ENCODE peak calls at places on chromosomes 1 and 21, in five cellular contexts. K is WTC11, Z is A549, Y is K562, E is GM12878. F is an unnamed sample.

GRCh38 chr1:224727851-224728250 is 111.7 kb downstream of the CNIH3 start:
- DNase-seq in K (no peak), Z (no peak), Y (no peak), E (no peak), F (no peak)

GRCh38 chr1:177010246-177010825 is 154.2 kb downstream of the ASTN1 start:
- DNase-seq in K (no peak), Z (no peak), Y (no peak), E (no peak), F (no peak)

GRCh38 chr1:246788895-246789338 is 64.7 kb downstream of the SCCPDH start:
- DNase-seq in K (peak), Z (no peak), Y (peak), E (no peak), F (no peak)

GRCh38 chr1:15598436-15598835 is 13.6 kb upstream of the AGMAT start:
- DNase-seq in K (no peak), Z (no peak), Y (no peak), E (no peak), F (no peak)

GRCh38 chr1:212147581-212148033 is 112.1 kb downstream of the DTL start:
- DNase-seq in K (no peak), Z (peak), Y (peak), E (no peak), F (no peak)

GRCh38 chr1:148318123-148318899 is 164.8 kb downstream of the PPIAL4G start:
- DNase-seq in K (peak), Z (no peak), Y (no peak), E (peak), F (no peak)

GRCh38 chr1:182588460-182589396 is at the start of gene RNASEL:
- DNase-seq in K (peak), Z (peak), Y (peak), E (no peak), F (no peak)

GRCh38 chr1:155320661-155321576 is at the start of gene RUSC1:
- DNase-seq in K (peak), Z (no peak), Y (peak), E (no peak), F (no peak)

GRCh38 chr1:113984710-113985109 is 5.4 kb downstream of the OLFML3 start:
- DNase-seq in K (no peak), Z (no peak), Y (no peak), E (no peak), F (no peak)

GRCh38 chr21:25359724-25360123 is 247.6 kb downstream of the MRPL39 start:
- DNase-seq in K (no peak), Z (no peak), Y (no peak), E (no peak), F (no peak)

DNA sequence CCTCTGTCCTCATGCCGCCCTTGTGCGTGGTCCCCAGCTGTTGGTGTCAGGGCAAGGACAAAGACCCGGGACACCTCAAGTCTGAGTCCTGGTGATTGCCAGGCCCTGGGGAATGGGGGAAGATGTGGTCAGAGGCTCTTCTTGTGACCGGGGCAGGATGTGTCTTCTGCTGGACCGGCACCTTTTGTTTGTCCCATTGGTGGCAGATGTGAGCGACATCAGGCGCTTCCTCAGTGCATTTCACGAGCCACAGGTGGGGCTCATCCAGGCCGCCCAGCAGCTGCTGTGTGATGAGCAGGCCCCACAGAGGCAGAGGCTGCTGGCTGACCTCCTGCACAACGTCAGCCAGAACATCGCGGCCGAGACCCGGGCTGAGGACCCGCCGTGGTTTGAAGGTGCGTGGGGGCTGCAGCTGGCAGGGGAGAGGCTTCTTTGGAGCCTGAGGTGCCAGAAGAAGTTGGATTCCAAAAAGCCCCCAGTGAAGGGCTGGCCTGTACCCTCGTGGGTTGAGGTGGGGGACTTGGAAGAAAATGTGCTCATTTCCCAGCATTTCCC is 8.4 kb downstream of the DFFB start:
- DNase-seq in K (no peak), Z (no peak), Y (no peak), E (no peak), F (no peak)
- TF ChIP-seq ESRRA in K (no peak), Z (no peak), Y (no peak), E (no peak), F (no peak)

GRCh38 chr1:153881764-153882163 is 41.0 kb downstream of the GATAD2B start:
- DNase-seq in K (no peak), Z (no peak), Y (no peak), E (no peak), F (no peak)
- TF ChIP-seq ESRRA in K (no peak), Z (no peak), Y (no peak), E (no peak), F (no peak)

DNA sequence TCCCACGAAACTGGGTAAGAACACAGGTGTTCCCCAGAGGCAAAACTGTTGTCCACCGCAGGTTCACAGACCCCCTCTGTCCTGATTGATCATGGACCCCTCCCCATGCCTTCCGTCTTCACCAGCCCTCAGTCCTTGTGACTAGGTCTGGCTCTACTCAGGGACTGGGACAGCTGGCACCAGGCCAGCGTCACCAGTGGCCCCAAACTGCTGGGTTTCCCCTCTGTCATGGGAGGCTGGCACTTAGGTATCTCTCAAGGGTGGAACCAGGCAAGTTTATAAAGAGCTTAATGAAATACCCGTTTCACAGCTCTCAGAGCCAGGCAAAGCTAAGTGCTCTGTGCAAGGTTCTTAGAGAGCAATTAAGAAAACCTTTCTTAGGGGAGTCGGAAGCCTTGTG is 34.9 kb upstream of the IFNLR1 start:
- DNase-seq in K (no peak), Z (no peak), Y (no peak), E (no peak), F (no peak)
- TF ChIP-seq ESRRA in K (no peak), Z (no peak), Y (no peak), E (no peak), F (no peak)

GRCh38 chr1:82455342-82455741 is 654.6 kb downstream of the ADGRL2 start:
- DNase-seq in K (no peak), Z (no peak), Y (no peak), E (no peak), F (no peak)
- TF ChIP-seq ESRRA in K (no peak), Z (no peak), Y (no peak), E (no peak), F (no peak)

DNA sequence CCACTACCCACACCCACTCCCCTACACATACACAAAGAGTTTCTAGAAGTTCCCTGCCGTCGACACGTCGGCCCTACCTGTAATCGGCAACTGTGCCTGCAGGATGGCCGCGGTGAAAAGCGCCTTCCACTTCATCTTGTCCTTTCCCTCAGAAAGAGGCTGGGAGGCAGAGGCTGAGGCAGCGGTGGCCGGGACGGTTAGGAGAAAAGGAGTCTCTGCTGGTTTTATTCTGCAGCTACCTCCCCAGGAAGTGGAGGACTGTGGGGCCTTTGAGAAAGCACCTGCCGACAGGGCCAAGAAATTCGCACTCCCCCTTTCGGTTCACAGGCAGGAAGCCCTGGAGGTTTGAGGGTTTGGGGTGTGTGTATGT is at the start of gene CD247:
- DNase-seq in K (no peak), Z (no peak), Y (no peak), E (no peak), F (no peak)
- TF ChIP-seq ESRRA in K (no peak), Z (no peak), Y (no peak), E (no peak), F (no peak)

DNA sequence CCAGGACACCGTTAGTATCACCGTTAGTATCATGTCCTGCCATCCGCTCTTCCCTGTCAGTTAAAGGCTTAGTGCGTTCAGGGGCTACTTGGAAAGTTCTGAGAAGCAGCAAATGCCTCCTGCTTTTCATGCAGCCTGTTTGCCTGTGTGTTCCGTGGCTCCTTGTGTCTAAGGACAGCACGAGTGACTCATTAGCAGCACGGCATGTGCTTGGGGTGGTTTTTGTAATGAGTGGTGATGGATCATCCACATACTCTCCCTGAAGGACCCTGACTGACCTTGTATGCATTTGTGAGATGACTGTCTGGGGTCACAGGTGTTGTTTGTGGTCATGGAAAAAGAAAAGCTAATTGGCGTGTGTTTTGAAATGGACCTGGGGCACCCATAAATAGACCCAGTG is 221.9 kb downstream of the PBX1 start:
- DNase-seq in K (no peak), Z (no peak), Y (no peak), E (no peak), F (no peak)
- TF ChIP-seq ESRRA in K (no peak), Z (no peak), Y (no peak), E (no peak), F (no peak)

GRCh38 chr1:53326598-53327182 is 1.2 kb downstream of the LRP8 start:
- DNase-seq in K (no peak), Z (no peak), Y (peak), E (no peak), F (no peak)

GRCh38 chr1:53327183-53327941 is 508 bp downstream of the LRP8 start:
- DNase-seq in K (peak), Z (peak), Y (peak), E (no peak), F (peak)

GRCh38 chr1:53328490-53329182 is 766 bp upstream of the LRP8 start:
- DNase-seq in K (peak), Z (no peak), Y (no peak), E (no peak), F (no peak)

GRCh38 chr1:53329183-53329544 is 1.3 kb upstream of the LRP8 start:
- DNase-seq in K (no peak), Z (no peak), Y (no peak), E (no peak), F (no peak)

GRCh38 chr1:53328009-53328489 is at the start of gene LRP8:
- DNase-seq in K (peak), Z (peak), Y (peak), E (no peak), F (peak)
- TF ChIP-seq ESRRA in K (no peak), Z (no peak), Y (no peak), E (no peak), F (no peak)

DNA sequence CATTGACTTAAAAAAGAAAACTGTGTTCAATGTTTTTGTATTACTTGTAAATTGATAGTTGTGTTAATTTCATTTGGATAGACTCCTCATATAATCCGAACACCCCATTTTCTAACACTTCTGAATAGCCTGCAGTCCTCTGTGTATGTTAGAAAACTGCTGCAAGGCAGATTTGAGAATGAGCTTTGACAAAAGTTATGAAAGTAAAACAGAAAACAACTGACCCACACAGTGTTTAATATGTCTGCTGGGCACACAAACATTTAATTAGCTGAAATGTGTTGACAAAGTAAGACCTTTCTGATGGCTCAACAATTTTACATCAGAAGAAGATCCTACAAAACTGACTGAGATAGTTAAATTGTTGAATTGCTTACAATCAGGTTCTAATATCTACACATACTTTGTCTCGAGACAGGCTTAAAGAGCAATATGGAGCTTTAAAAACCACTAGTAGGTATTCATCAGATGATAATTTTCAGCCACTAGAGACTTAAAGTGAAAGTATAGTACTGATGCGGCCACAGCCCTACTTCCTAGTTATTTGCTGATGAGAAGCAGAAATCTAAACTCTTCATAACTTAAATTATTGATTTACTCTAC is 40.0 kb upstream of the PRMT6 start:
- DNase-seq in K (no peak), Z (no peak), Y (no peak), E (peak), F (no peak)
- TF ChIP-seq ESRRA in K (no peak), Z (no peak), Y (no peak), E (no peak), F (no peak)

F was measured in HepG2.